ENCODE peak calls at places on chromosomes 13 and 19, in seven cellular contexts. O is pancreas, Z is OCI-LY7, S is GM12865, R is upper lobe of right lung, U is bronchial epithelial cell, L is retinal pigment epithelial cell. Q is an unnamed sample.

GRCh38 chr13:20901668-20902437 is 693 bp downstream of the XPO4 start:
- DNase-seq in O (peak; percentile 34), Z (peak; percentile 58), S (peak; percentile 59), R (peak; percentile 73), U (peak; percentile 28), L (no peak), Q (peak; percentile 38)

GRCh38 chr13:95740921-95741320 is 64.0 kb downstream of the DNAJC3 start:
- DNase-seq in O (no peak), Z (no peak), S (no peak), R (no peak), U (no peak), L (no peak), Q (no peak)

GRCh38 chr19:40357655-40358054 is 9.2 kb downstream of the PLD3 start:
- DNase-seq in O (no peak), Z (no peak), S (no peak), R (no peak), U (no peak), L (no peak), Q (no peak)

GRCh38 chr13:101917833-101918755 is 465.6 kb downstream of the ITGBL1 start:
- DNase-seq in O (no peak), Z (no peak), S (no peak), R (no peak), U (no peak), L (no peak), Q (peak; percentile 22)

GRCh38 chr19:2335848-2336247 is 7.4 kb downstream of the SPPL2B start:
- DNase-seq in O (no peak), Z (no peak), S (no peak), R (no peak), U (no peak), L (no peak), Q (no peak)

GRCh38 chr19:6588508-6589345 is 2.2 kb downstream of the CD70 start:
- DNase-seq in O (no peak), Z (peak; percentile 81), S (peak; percentile 71), R (no peak), U (no peak), L (no peak), Q (no peak)

GRCh38 chr19:7605490-7606222 is 10.0 kb downstream of the CAMSAP3 start:
- DNase-seq in O (peak; percentile 16), Z (peak; percentile 96), S (peak; percentile 67), R (no peak), U (peak; percentile 28), L (no peak), Q (no peak)

GRCh38 chr13:112791662-112792440 is 102.0 kb downstream of the ATP11A start:
- DNase-seq in O (no peak), Z (no peak), S (no peak), R (peak; percentile 93), U (peak; percentile 63), L (no peak), Q (no peak)

GRCh38 chr19:14614099-14614412 is 31.2 kb downstream of the CLEC17A start:
- DNase-seq in O (no peak), Z (peak; percentile 41), S (peak; percentile 24), R (peak; percentile 73), U (no peak), L (no peak), Q (peak; percentile 59)

GRCh38 chr19:41373993-41374392 is 2.3 kb upstream of the TMEM91 start:
- DNase-seq in O (peak; percentile 68), Z (no peak), S (no peak), R (peak; percentile 85), U (peak; percentile 18), L (peak; percentile 44), Q (no peak)

GRCh38 chr13:66344770-66345367 is 885.3 kb downstream of the PCDH9 start:
- DNase-seq in O (no peak), Z (no peak), S (no peak), R (no peak), U (no peak), L (no peak), Q (no peak)

GRCh38 chr19:27765397-27765796 is 1447.6 kb downstream of the UQCRFS1 start:
- DNase-seq in O (no peak), Z (no peak), S (no peak), R (no peak), U (no peak), L (no peak), Q (no peak)

GRCh38 chr13:111202745-111203144 is 87.6 kb downstream of the ARHGEF7 start:
- DNase-seq in O (no peak), Z (peak; percentile 66), S (peak; percentile 80), R (no peak), U (peak; percentile 65), L (no peak), Q (peak; percentile 73)

GRCh38 chr13:27619711-27620376 is 485 bp downstream of the LNX2 start:
- DNase-seq in O (peak; percentile 29), Z (peak; percentile 68), S (peak; percentile 62), R (no peak), U (peak; percentile 31), L (no peak), Q (no peak)

GRCh38 chr19:39913682-39914333 is 20.6 kb downstream of the FCGBP start:
- DNase-seq in O (no peak), Z (no peak), S (no peak), R (peak; percentile 51), U (no peak), L (no peak), Q (no peak)

GRCh38 chr19:48872182-48872883 is at the start of gene PPP1R15A:
- DNase-seq in O (peak; percentile 97), Z (peak; percentile 98), S (peak; percentile 99), R (peak; percentile 98), U (peak; percentile 95), L (peak; percentile 84), Q (peak; percentile 96)

GRCh38 chr19:13506550-13506878 is 235 bp upstream of the CACNA1A start:
- DNase-seq in O (no peak), Z (no peak), S (no peak), R (no peak), U (no peak), L (no peak), Q (no peak)

GRCh38 chr19:49614096-49614857 is 23.3 kb downstream of the PRR12 start:
- DNase-seq in O (no peak), Z (no peak), S (peak; percentile 48), R (no peak), U (peak; percentile 87), L (peak; percentile 38), Q (no peak)

GRCh38 chr19:11736696-11737095 is 2.0 kb downstream of the ZNF823 start:
- DNase-seq in O (peak; percentile 22), Z (peak; percentile 23), S (peak; percentile 44), R (no peak), U (peak; percentile 18), L (no peak), Q (peak; percentile 47)

GRCh38 chr13:35649162-35649561 is 172.7 kb upstream of the MAB21L1 start:
- DNase-seq in O (no peak), Z (no peak), S (no peak), R (no peak), U (peak; percentile 50), L (no peak), Q (no peak)

GRCh38 chr19:755063-755462 is 4.2 kb downstream of the MISP start:
- DNase-seq in O (no peak), Z (no peak), S (no peak), R (no peak), U (no peak), L (no peak), Q (no peak)

GRCh38 chr19:15584541-15585115 is 30.4 kb upstream of the CYP4F8 start:
- DNase-seq in O (peak; percentile 68), Z (peak; percentile 53), S (peak; percentile 73), R (peak; percentile 91), U (peak; percentile 29), L (no peak), Q (peak; percentile 81)

GRCh38 chr19:36771275-36772231 is 1.1 kb downstream of the ZNF850 start:
- DNase-seq in O (peak; percentile 55), Z (peak; percentile 42), S (peak; percentile 80), R (no peak), U (peak; percentile 66), L (peak; percentile 65), Q (peak; percentile 64)

GRCh38 chr13:99819962-99820361 is 151.6 kb downstream of the ZIC5 start:
- DNase-seq in O (no peak), Z (no peak), S (no peak), R (no peak), U (no peak), L (no peak), Q (no peak)

GRCh38 chr19:54481326-54481930 is 8.3 kb upstream of the CDC42EP5 start:
- DNase-seq in O (no peak), Z (peak; percentile 61), S (peak; percentile 66), R (no peak), U (peak; percentile 30), L (no peak), Q (peak; percentile 60)

GRCh38 chr13:104318121-104318520 is 1251.9 kb upstream of the SLC10A2 start:
- DNase-seq in O (no peak), Z (no peak), S (no peak), R (no peak), U (peak; percentile 22), L (no peak), Q (no peak)

GRCh38 chr13:30111810-30112209 is 195.5 kb downstream of the KATNAL1 start:
- DNase-seq in O (no peak), Z (peak; percentile 38), S (peak; percentile 39), R (no peak), U (no peak), L (no peak), Q (peak; percentile 48)
- TF ChIP-seq CTCF in O (no peak), Z (peak; percentile 49), S (peak; percentile 39), R (peak; percentile 7), U (peak; percentile 46), L (peak; percentile 33), Q (peak; percentile 9)

DNA sequence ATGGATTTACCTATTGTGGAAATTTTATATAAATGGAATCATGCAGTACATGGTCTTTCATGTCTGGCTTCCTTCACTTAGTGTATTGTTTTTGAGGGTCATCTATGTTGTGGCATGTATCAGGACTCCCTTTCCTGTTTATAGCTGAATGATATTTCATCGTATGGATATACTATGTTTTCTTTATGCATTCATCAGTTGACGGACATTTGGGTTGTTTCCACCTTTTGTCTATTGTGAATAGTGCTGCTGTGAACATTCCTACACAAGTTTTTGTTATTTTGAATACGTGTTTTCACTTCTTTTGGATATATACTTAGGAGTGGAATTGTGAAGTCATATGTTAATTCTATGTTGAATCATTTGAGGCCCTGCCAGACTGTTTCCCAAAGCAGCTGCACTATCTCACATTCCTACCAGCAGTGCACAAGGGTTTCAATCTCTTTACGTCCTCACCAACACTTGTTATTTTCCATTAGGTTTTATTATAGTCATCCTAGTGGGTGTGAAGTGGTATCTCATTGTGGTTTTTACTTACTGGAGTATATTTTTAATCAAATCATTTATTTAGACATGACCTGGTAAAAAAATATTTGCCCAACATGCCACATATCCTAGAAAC is 262.7 kb downstream of the DLEU7 start:
- DNase-seq in O (no peak), Z (no peak), S (no peak), R (no peak), U (peak; percentile 17), L (no peak), Q (no peak)
- TF ChIP-seq CTCF in O (no peak), Z (no peak), S (no peak), R (no peak), U (no peak), L (peak; percentile 20), Q (no peak)

DNA sequence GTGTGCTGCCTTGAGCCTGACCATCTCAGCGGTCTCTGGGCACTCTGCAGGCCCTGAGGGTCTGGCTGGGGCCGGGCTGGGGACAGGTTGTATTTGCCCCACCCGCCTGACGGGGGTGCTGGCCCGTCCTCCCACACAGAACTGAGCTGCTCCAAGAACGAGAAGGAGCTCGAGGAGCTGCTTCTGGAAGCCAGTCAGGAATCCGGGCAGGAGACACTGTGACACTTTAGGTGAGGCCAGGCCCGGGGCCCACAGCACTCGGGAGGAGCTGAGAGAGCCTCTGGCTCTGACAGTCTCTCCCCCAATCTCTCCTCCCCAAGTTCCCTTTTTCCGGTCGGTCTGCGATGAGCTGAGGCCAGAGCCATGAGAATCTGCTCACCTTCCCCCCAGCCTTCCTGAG is 14.5 kb downstream of the NKPD1 start:
- DNase-seq in O (no peak), Z (no peak), S (no peak), R (no peak), U (no peak), L (no peak), Q (peak; percentile 22)
- TF ChIP-seq CTCF in O (no peak), Z (no peak), S (no peak), R (no peak), U (no peak), L (no peak), Q (no peak)

GRCh38 chr13:109275848-109276247 is 510.5 kb downstream of the IRS2 start:
- DNase-seq in O (peak; percentile 20), Z (peak; percentile 5), S (no peak), R (no peak), U (no peak), L (no peak), Q (no peak)
- TF ChIP-seq CTCF in O (no peak), Z (peak; percentile 20), S (no peak), R (no peak), U (peak; percentile 37), L (peak; percentile 47), Q (no peak)

Q was measured in GM20000.